ENCODE peak calls at places on chromosomes 6 and 20, in nine cellular contexts. V is T1000, B is right cardiac atrium, A is fibroblast of mammary gland, Y is T-helper 9 cell, W is aorta, X is AG10803, L is omental fat pad, G is transverse colon. H is an unnamed sample.

GRCh38 chr6:43183441-43183840 is 1.4 kb downstream of the CUL9 start:
- DNase-seq in L (no peak), Y (no peak), V (no peak), W (no peak), G (no peak), X (no peak), A (no peak), B (no peak), H (no peak)

GRCh38 chr6:72757048-72757447 is 135.2 kb downstream of the KCNQ5 start:
- DNase-seq in Y (no peak), W (no peak), G (no peak), B (no peak), X (no peak), A (no peak), L (no peak), V (no peak), H (no peak)

GRCh38 chr6:6678185-6678671 is 89.7 kb downstream of the LY86 start:
- DNase-seq in L (no peak), W (no peak), B (no peak), V (no peak), Y (no peak), G (peak), X (peak), A (peak), H (no peak)

GRCh38 chr20:17023811-17024210 is 203.0 kb upstream of the PCSK2 start:
- DNase-seq in W (no peak), B (no peak), A (no peak), L (no peak), V (no peak), X (no peak), Y (no peak), G (no peak), H (no peak)

GRCh38 chr6:41519305-41519747 is 26.9 kb upstream of the FOXP4 start:
- DNase-seq in A (no peak), Y (no peak), G (peak), L (no peak), B (no peak), V (no peak), X (no peak), W (no peak), H (no peak)

GRCh38 chr6:139597087-139597763 is 222.8 kb upstream of the CITED2 start:
- DNase-seq in V (no peak), G (no peak), L (no peak), B (no peak), Y (no peak), W (no peak), A (peak), X (no peak), H (no peak)

GRCh38 chr6:147033267-147033666 is 170.9 kb upstream of the STXBP5 start:
- DNase-seq in X (peak), L (no peak), A (no peak), W (no peak), G (no peak), V (no peak), B (no peak), Y (no peak), H (no peak)

GRCh38 chr6:112014483-112014882 is 39.4 kb upstream of the CCN6 start:
- DNase-seq in V (no peak), W (no peak), B (no peak), X (peak), G (no peak), Y (no peak), A (peak), L (no peak), H (no peak)

GRCh38 chr20:60486345-60486744 is 528.1 kb downstream of the CDH26 start:
- DNase-seq in A (no peak), L (no peak), B (no peak), G (no peak), V (no peak), Y (no peak), W (no peak), X (no peak), H (no peak)

GRCh38 chr6:27871919-27872633 is 40.1 kb downstream of the OR2B2 start:
- DNase-seq in B (peak), X (peak), L (no peak), W (peak), V (no peak), G (peak), A (peak), Y (peak), H (peak)

GRCh38 chr6:36600564-36601146 is 6.5 kb downstream of the SRSF3 start:
- DNase-seq in A (no peak), W (no peak), Y (no peak), G (no peak), L (no peak), V (no peak), B (no peak), X (no peak), H (no peak)

GRCh38 chr6:66961191-66961590 is 1254.2 kb upstream of the EYS start:
- DNase-seq in X (no peak), Y (no peak), V (no peak), G (no peak), A (no peak), B (no peak), L (no peak), W (no peak), H (no peak)

GRCh38 chr6:103723438-103723837 is 1136.3 kb downstream of the HACE1 start:
- DNase-seq in V (no peak), A (no peak), L (no peak), Y (no peak), W (no peak), B (no peak), X (no peak), G (no peak), H (no peak)

GRCh38 chr20:58705525-58705924 is 12.9 kb downstream of the NPEPL1 start:
- DNase-seq in Y (no peak), B (no peak), A (no peak), W (no peak), L (no peak), V (no peak), X (no peak), G (no peak), H (no peak)

GRCh38 chr6:67165606-67166005 is 1458.6 kb upstream of the EYS start:
- DNase-seq in Y (no peak), V (no peak), G (no peak), A (no peak), W (no peak), X (no peak), L (no peak), B (no peak), H (no peak)

GRCh38 chr20:63518946-63519764 is 1.4 kb upstream of the PPDPF start:
- DNase-seq in W (peak), B (peak), X (no peak), G (no peak), Y (no peak), L (no peak), V (no peak), A (no peak), H (no peak)

GRCh38 chr6:145887969-145888368 is 73.4 kb upstream of the FBXO30 start:
- DNase-seq in V (no peak), X (peak), A (peak), G (no peak), W (peak), L (no peak), Y (no peak), B (no peak), H (no peak)